ENCODE peak calls at places on chromosomes 3 and 15, in ten cellular contexts. O is T-helper 22 cell; R is Right ventricle myocardium superior; L is cardiac muscle cell; S is RKO; T is stimulated activated CD4-positive, alpha-beta T cell treated with anti-CD3 and anti-CD28 coated beads, Interleukin-1b, Interleukin-23, amount 100 ng/mL, for 4 hours; E is head of caudate nucleus; I is HS-27A; J is choroid plexus epithelial cell; V is endothelial cell. W is an unnamed sample.

GRCh38 chr3:27630892-27631291 is 91.2 kb downstream of the EOMES start:
- DNase-seq in E (no peak), R (no peak), V (no peak), J (peak), I (no peak), L (no peak), T (no peak), O (no peak), S (peak), W (no peak)

GRCh38 chr3:107216711-107217110 is 160.5 kb upstream of the CCDC54 start:
- DNase-seq in L (no peak), O (no peak), R (no peak), T (no peak), J (peak), S (no peak), V (no peak), I (peak), E (no peak), W (peak)

GRCh38 chr3:162702768-162703385 is 1206.3 kb downstream of the OTOL1 start:
- DNase-seq in E (no peak), I (no peak), J (no peak), R (peak), L (no peak), V (no peak), O (no peak), S (no peak), T (no peak), W (no peak)

GRCh38 chr15:76998661-76999285 is 3.8 kb downstream of the PSTPIP1 start:
- DNase-seq in V (no peak), J (no peak), E (no peak), S (no peak), R (peak), L (no peak), I (no peak), T (no peak), O (no peak), W (no peak)

GRCh38 chr3:69294014-69294771 is 91.7 kb downstream of the FRMD4B start:
- DNase-seq in V (no peak), L (peak), R (no peak), S (no peak), J (peak), E (no peak), O (no peak), T (no peak), I (no peak), W (peak)

GRCh38 chr3:43455233-43455632 is 166.6 kb downstream of the ANO10 start:
- DNase-seq in S (peak), O (no peak), T (no peak), L (peak), I (no peak), V (no peak), J (peak), R (no peak), E (no peak), W (no peak)

GRCh38 chr15:41915203-41915994 is 21.5 kb upstream of the SPTBN5 start:
- DNase-seq in T (no peak), L (no peak), J (no peak), R (no peak), E (no peak), I (no peak), V (no peak), O (no peak), S (no peak), W (no peak)

GRCh38 chr3:172347895-172348680 is 100.2 kb downstream of the GHSR start:
- DNase-seq in T (no peak), V (no peak), L (no peak), S (no peak), O (no peak), R (no peak), I (no peak), E (no peak), J (no peak), W (no peak)

GRCh38 chr3:24145481-24145880 is 200.4 kb downstream of the NR1D2 start:
- DNase-seq in I (peak), V (no peak), T (no peak), J (peak), R (no peak), E (no peak), L (no peak), O (no peak), S (no peak), W (no peak)

GRCh38 chr15:45919806-45920205 is 285.0 kb downstream of the SQOR start:
- DNase-seq in T (no peak), J (peak), L (no peak), I (peak), R (no peak), E (no peak), S (peak), O (no peak), V (no peak), W (no peak)

GRCh38 chr3:21599890-21600289 is 151.1 kb downstream of the ZNF385D start:
- DNase-seq in L (no peak), T (no peak), S (no peak), O (no peak), V (no peak), E (no peak), R (no peak), J (no peak), I (no peak), W (no peak)

GRCh38 chr15:31516874-31517273 is 190.2 kb downstream of the KLF13 start:
- DNase-seq in O (no peak), V (no peak), R (no peak), J (no peak), E (no peak), I (no peak), L (no peak), T (no peak), S (no peak), W (no peak)

GRCh38 chr3:16401273-16401672 is 112.2 kb downstream of the RFTN1 start:
- DNase-seq in J (no peak), V (no peak), R (no peak), I (no peak), O (no peak), L (no peak), T (no peak), S (no peak), E (no peak), W (no peak)

GRCh38 chr3:193508108-193508507 is 46.6 kb downstream of the ATP13A4 start:
- DNase-seq in O (no peak), L (no peak), I (no peak), E (no peak), V (no peak), T (no peak), R (no peak), S (no peak), J (no peak), W (no peak)

GRCh38 chr15:62068071-62068786 is 1.5 kb downstream of the C2CD4A start:
- DNase-seq in R (peak), L (peak), J (no peak), V (peak), S (no peak), E (no peak), O (no peak), T (no peak), I (no peak), W (no peak)

GRCh38 chr3:169701457-169701856 is 37.9 kb upstream of the MECOM start:
- DNase-seq in J (no peak), E (no peak), I (no peak), S (no peak), T (no peak), V (no peak), L (no peak), O (no peak), R (peak), W (no peak)

GRCh38 chr3:126464093-126464492 is 11.6 kb downstream of the ZXDC start:
- DNase-seq in I (no peak), R (no peak), E (no peak), S (no peak), L (no peak), J (no peak), V (no peak), T (no peak), O (no peak), W (no peak)

GRCh38 chr3:48404440-48405342 is 25.2 kb downstream of the PLXNB1 start:
- DNase-seq in R (no peak), S (no peak), I (no peak), L (no peak), E (peak), V (peak), O (no peak), T (no peak), J (no peak), W (no peak)

GRCh38 chr3:39971450-39972081 is 162.2 kb downstream of the MYRIP start:
- DNase-seq in V (no peak), I (no peak), S (no peak), L (no peak), R (no peak), T (no peak), J (no peak), E (no peak), O (no peak), W (no peak)

GRCh38 chr3:18124501-18124900 is 300.6 kb downstream of the SATB1 start:
- DNase-seq in T (no peak), V (no peak), E (no peak), O (no peak), S (peak), J (peak), I (peak), L (no peak), R (no peak), W (no peak)

GRCh38 chr3:172199850-172200369 is 160.5 kb downstream of the FNDC3B start:
- DNase-seq in S (no peak), V (no peak), R (no peak), T (no peak), I (no peak), O (no peak), J (no peak), L (no peak), E (no peak), W (no peak)

GRCh38 chr15:66433726-66434125 is 47.0 kb downstream of the MAP2K1 start:
- DNase-seq in R (no peak), S (no peak), L (no peak), T (no peak), I (no peak), E (peak), O (no peak), J (peak), V (no peak), W (no peak)

GRCh38 chr3:53185761-53186465 is 24.9 kb downstream of the PRKCD start:
- DNase-seq in J (no peak), O (no peak), I (no peak), R (no peak), T (no peak), E (no peak), V (no peak), L (no peak), S (no peak), W (no peak)